ENCODE peak calls at places on chromosomes 6 and 20, in eight cellular contexts. Q is IMR-90, G is HCT116, F is stomach, K is NB4, J is tibial nerve, T is lower leg skin, D is uterus. C is an unnamed sample.
A peak's percentile ranks its signal among the peaks of the same experiment; 100 is the strongest.

GRCh38 chr6:5674723-5675122 is 332.0 kb downstream of the NRN1 start:
- DNase-seq in Q (no peak), G (no peak), F (no peak), K (no peak), J (no peak), T (no peak), D (no peak), C (no peak)

GRCh38 chr6:3456794-3457709 is at the start of gene SLC22A23:
- DNase-seq in Q (no peak), G (peak; percentile 46), F (peak; percentile 84), K (peak; percentile 53), J (peak; percentile 46), T (peak; percentile 34), D (peak; percentile 65), C (no peak)

GRCh38 chr6:3750324-3751018 is 1.0 kb downstream of the PXDC1 start:
- DNase-seq in Q (peak; percentile 72), G (no peak), F (peak; percentile 87), K (no peak), J (peak; percentile 89), T (peak; percentile 91), D (peak; percentile 87), C (no peak)

GRCh38 chr6:7446644-7447325 is 57.2 kb downstream of the RIOK1 start:
- DNase-seq in Q (no peak), G (no peak), F (no peak), K (no peak), J (no peak), T (no peak), D (no peak), C (no peak)

GRCh38 chr6:41182069-41183034 is 18.6 kb downstream of the TREML2 start:
- DNase-seq in Q (peak; percentile 55), G (peak; percentile 59), F (peak; percentile 49), K (peak; percentile 92), J (no peak), T (peak; percentile 32), D (no peak), C (no peak)

GRCh38 chr20:37131486-37131885 is 35.7 kb upstream of the RBL1 start:
- DNase-seq in Q (no peak), G (no peak), F (no peak), K (no peak), J (no peak), T (no peak), D (no peak), C (no peak)

GRCh38 chr6:20706293-20707165 is 172.3 kb downstream of the CDKAL1 start:
- DNase-seq in Q (peak; percentile 73), G (peak; percentile 7), F (no peak), K (no peak), J (no peak), T (no peak), D (no peak), C (no peak)

GRCh38 chr6:2158596-2159271 is 86.7 kb downstream of the GMDS start:
- DNase-seq in Q (peak; percentile 12), G (peak; percentile 70), F (no peak), K (peak; percentile 30), J (no peak), T (no peak), D (no peak), C (no peak)

GRCh38 chr6:74953708-74954107 is 252.1 kb downstream of the COL12A1 start:
- DNase-seq in Q (no peak), G (no peak), F (no peak), K (no peak), J (no peak), T (peak; percentile 36), D (no peak), C (no peak)

GRCh38 chr6:15073344-15073789 is 172.5 kb upstream of the JARID2 start:
- DNase-seq in Q (peak; percentile 18), G (no peak), F (no peak), K (no peak), J (no peak), T (no peak), D (no peak), C (no peak)

GRCh38 chr6:158472453-158472852 is 87.4 kb upstream of the TMEM181 start:
- DNase-seq in Q (no peak), G (no peak), F (no peak), K (no peak), J (no peak), T (no peak), D (no peak), C (no peak)

GRCh38 chr6:129317931-129318820 is 391.8 kb downstream of the ARHGAP18 start:
- DNase-seq in Q (peak; percentile 47), G (no peak), F (no peak), K (no peak), J (no peak), T (no peak), D (no peak), C (no peak)

GRCh38 chr20:51712501-51713212 is 55.5 kb downstream of the ATP9A start:
- DNase-seq in Q (peak; percentile 39), G (peak; percentile 15), F (no peak), K (no peak), J (no peak), T (no peak), D (no peak), C (no peak)

GRCh38 chr6:168121308-168121665 is 42.3 kb upstream of the FRMD1 start:
- DNase-seq in Q (no peak), G (no peak), F (no peak), K (no peak), J (no peak), T (no peak), D (no peak), C (no peak)

GRCh38 chr20:38113401-38114325 is 51.4 kb downstream of the TGM2 start:
- DNase-seq in Q (no peak), G (peak; percentile 27), F (no peak), K (peak; percentile 82), J (no peak), T (no peak), D (no peak), C (peak; percentile 77)

GRCh38 chr20:63835031-63835858 is 4.2 kb upstream of the ZBTB46 start:
- DNase-seq in Q (peak; percentile 99), G (peak; percentile 90), F (peak; percentile 87), K (peak; percentile 69), J (peak; percentile 86), T (peak; percentile 76), D (peak; percentile 92), C (no peak)

GRCh38 chr20:4455301-4455701 is 266.4 kb upstream of the PRND start:
- DNase-seq in Q (no peak), G (peak; percentile 15), F (no peak), K (no peak), J (no peak), T (no peak), D (no peak), C (no peak)

GRCh38 chr20:44208770-44209169 is 1.8 kb downstream of the OSER1 start:
- DNase-seq in Q (peak; percentile 66), G (no peak), F (no peak), K (no peak), J (no peak), T (no peak), D (no peak), C (no peak)

GRCh38 chr20:20593447-20594170 is 118.8 kb downstream of the RALGAPA2 start:
- DNase-seq in Q (peak; percentile 65), G (peak; percentile 18), F (no peak), K (peak; percentile 62), J (no peak), T (no peak), D (no peak), C (no peak)

GRCh38 chr6:44898296-44898930 is 429.7 kb upstream of the RUNX2 start:
- DNase-seq in Q (peak; percentile 64), G (no peak), F (no peak), K (no peak), J (no peak), T (no peak), D (no peak), C (no peak)

GRCh38 chr6:117411474-117411873 is 14.3 kb downstream of the ROS1 start:
- DNase-seq in Q (no peak), G (no peak), F (no peak), K (no peak), J (no peak), T (no peak), D (no peak), C (no peak)

GRCh38 chr20:63628246-63628975 is 1.5 kb upstream of the GMEB2 start:
- DNase-seq in Q (peak; percentile 62), G (peak; percentile 75), F (peak; percentile 64), K (peak; percentile 95), J (no peak), T (no peak), D (peak; percentile 71), C (no peak)

GRCh38 chr6:11341867-11342266 is 109.4 kb upstream of the NEDD9 start:
- DNase-seq in Q (peak; percentile 52), G (no peak), F (no peak), K (no peak), J (no peak), T (no peak), D (no peak), C (no peak)

GRCh38 chr6:56241106-56241812 is 6.1 kb downstream of the COL21A1 start:
- DNase-seq in Q (no peak), G (no peak), F (no peak), K (no peak), J (no peak), T (no peak), D (no peak), C (no peak)

GRCh38 chr6:165090206-165090605 is 219.2 kb downstream of the C6orf118 start:
- DNase-seq in Q (no peak), G (no peak), F (no peak), K (no peak), J (no peak), T (no peak), D (no peak), C (no peak)
- TF ChIP-seq POLR2A in Q (no peak), G (no peak), F (no peak), K (no peak), J (no peak), T (no peak), D (no peak), C (no peak)

GRCh38 chr20:57398231-57398821 is 7.1 kb downstream of the RBM38 start:
- DNase-seq in Q (no peak), G (no peak), F (peak; percentile 80), K (peak; percentile 67), J (no peak), T (peak; percentile 35), D (peak; percentile 60), C (no peak)
- TF ChIP-seq POLR2A in Q (no peak), G (no peak), F (no peak), K (no peak), J (no peak), T (no peak), D (no peak), C (no peak)

DNA sequence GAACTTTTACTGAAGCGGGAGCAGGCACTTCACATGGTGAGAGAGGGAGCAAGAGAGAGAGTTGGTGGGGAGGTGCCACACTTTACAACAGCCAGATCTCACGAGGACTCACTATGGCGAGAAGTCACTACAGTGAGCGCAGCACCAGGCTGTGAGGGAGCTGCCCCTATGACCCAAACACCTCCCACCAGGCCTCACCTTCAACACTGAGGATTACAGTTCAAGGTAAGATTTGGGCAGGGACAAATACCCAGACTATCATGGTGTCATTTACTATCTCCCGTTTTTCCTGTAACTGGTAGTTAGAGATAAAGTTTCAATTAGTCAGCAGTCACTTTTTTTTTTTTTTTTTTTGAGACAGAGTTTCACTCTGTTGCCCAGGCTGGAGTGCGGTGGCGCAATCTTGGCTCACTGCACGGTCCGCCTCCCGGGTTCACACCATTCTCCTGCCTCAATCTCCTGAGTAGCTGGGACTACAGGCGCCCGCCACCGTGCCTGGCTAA is 7.8 kb downstream of the RBCK1 start:
- DNase-seq in Q (no peak), G (no peak), F (no peak), K (peak; percentile 38), J (no peak), T (no peak), D (no peak), C (no peak)
- TF ChIP-seq POLR2A in Q (no peak), G (no peak), F (no peak), K (no peak), J (no peak), T (no peak), D (no peak), C (no peak)

GRCh38 chr6:63579937-63580703 is 7.8 kb downstream of the LOC128125822 start:
- DNase-seq in Q (no peak), G (no peak), F (no peak), K (no peak), J (no peak), T (no peak), D (no peak), C (no peak)
- TF ChIP-seq POLR2A in Q (no peak), G (no peak), F (no peak), K (no peak), J (no peak), T (no peak), D (no peak), C (no peak)

C was measured in vagina.